ENCODE peak calls at places on chromosome 2, in nine cellular contexts. Z is mammary epithelial cell, C is lower lobe of right lung, K is kidney, D is adrenal gland, A is breast epithelium, B is SK-N-SH, Q is pancreas, J is cardiac muscle cell. U is an unnamed sample.

GRCh38 chr2:64923385-64923710 is 65.9 kb upstream of the SLC1A4 start:
- DNase-seq in Z (no peak), C (no peak), K (no peak), D (no peak), A (no peak), B (no peak), Q (no peak), J (no peak), U (no peak)

GRCh38 chr2:38147333-38148121 is 71.6 kb upstream of the CYP1B1 start:
- DNase-seq in Z (peak; percentile 78), C (no peak), K (no peak), D (no peak), A (no peak), B (no peak), Q (no peak), J (no peak), U (no peak)

GRCh38 chr2:97713296-97714083 is at the start of gene ZAP70:
- DNase-seq in Z (no peak), C (no peak), K (peak; percentile 76), D (no peak), A (no peak), B (no peak), Q (no peak), J (no peak), U (peak; percentile 5)

GRCh38 chr2:137096693-137097092 is 331.3 kb downstream of the THSD7B start:
- DNase-seq in Z (peak; percentile 2), C (no peak), K (no peak), D (no peak), A (no peak), B (no peak), Q (no peak), J (no peak), U (no peak)

GRCh38 chr2:152284398-152284797 is 50.6 kb upstream of the FMNL2 start:
- DNase-seq in Z (no peak), C (no peak), K (no peak), D (no peak), A (no peak), B (no peak), Q (no peak), J (peak; percentile 10), U (no peak)

GRCh38 chr2:20073462-20073861 is 22.0 kb upstream of the LAPTM4A start:
- DNase-seq in Z (no peak), C (no peak), K (no peak), D (no peak), A (no peak), B (no peak), Q (no peak), J (no peak), U (no peak)

GRCh38 chr2:228827056-228827455 is 444.0 kb downstream of the PID1 start:
- DNase-seq in Z (peak; percentile 9), C (no peak), K (no peak), D (no peak), A (no peak), B (peak; percentile 33), Q (no peak), J (no peak), U (no peak)

GRCh38 chr2:634041-634440 is 43.2 kb downstream of the TMEM18 start:
- DNase-seq in Z (no peak), C (no peak), K (no peak), D (no peak), A (no peak), B (no peak), Q (no peak), J (no peak), U (no peak)

GRCh38 chr2:127661072-127661618 is 14.2 kb downstream of the LIMS2 start:
- DNase-seq in Z (no peak), C (peak; percentile 18), K (no peak), D (no peak), A (no peak), B (no peak), Q (no peak), J (peak; percentile 62), U (no peak)

GRCh38 chr2:21715865-21716264 is 592.1 kb downstream of the TDRD15 start:
- DNase-seq in Z (no peak), C (no peak), K (no peak), D (no peak), A (no peak), B (no peak), Q (no peak), J (peak; percentile 77), U (no peak)

GRCh38 chr2:159971365-159972122 is 90.9 kb downstream of the PLA2R1 start:
- DNase-seq in Z (peak; percentile 55), C (no peak), K (no peak), D (no peak), A (no peak), B (no peak), Q (no peak), J (no peak), U (no peak)

GRCh38 chr2:101821059-101821805 is 123.7 kb downstream of the MAP4K4 start:
- DNase-seq in Z (no peak), C (no peak), K (no peak), D (no peak), A (no peak), B (no peak), Q (no peak), J (no peak), U (no peak)

GRCh38 chr2:101820519-101820918 is 123.0 kb downstream of the MAP4K4 start:
- DNase-seq in Z (peak; percentile 98), C (no peak), K (no peak), D (no peak), A (no peak), B (no peak), Q (no peak), J (peak; percentile 72), U (no peak)

GRCh38 chr2:101821828-101822458 is 124.4 kb downstream of the MAP4K4 start:
- DNase-seq in Z (no peak), C (no peak), K (no peak), D (no peak), A (no peak), B (no peak), Q (no peak), J (no peak), U (no peak)

GRCh38 chr2:101823849-101824248 is 126.3 kb downstream of the MAP4K4 start:
- DNase-seq in Z (peak; percentile 78), C (no peak), K (no peak), D (no peak), A (no peak), B (no peak), Q (no peak), J (no peak), U (no peak)

DNA sequence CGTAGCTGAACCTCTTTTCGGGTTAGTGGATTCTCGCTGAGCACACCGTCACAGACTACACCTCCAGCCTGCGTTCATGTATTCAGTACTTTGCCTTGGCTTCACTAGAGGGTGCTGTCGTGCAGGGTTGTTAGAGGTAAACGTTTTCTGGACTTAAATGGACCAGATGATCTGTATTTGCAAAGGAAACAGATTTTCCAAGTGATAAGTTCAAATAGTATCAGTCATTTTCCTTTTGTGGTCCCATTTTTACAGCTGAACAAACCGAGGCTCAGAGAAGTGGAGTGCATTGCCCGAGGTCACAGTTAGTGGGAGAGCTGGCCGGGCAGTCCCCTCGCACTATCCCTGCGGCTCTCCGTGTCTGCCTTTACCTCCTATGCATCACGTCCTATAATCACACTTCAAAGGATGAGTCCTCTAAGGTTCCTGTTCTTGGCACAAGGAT is 125.9 kb downstream of the MAP4K4 start:
- DNase-seq in Z (peak; percentile 75), C (no peak), K (no peak), D (peak; percentile 58), A (peak; percentile 57), B (no peak), Q (peak; percentile 57), J (peak; percentile 73), U (peak; percentile 40)
- TF ChIP-seq CTCF in Z (peak; percentile 79), C (peak; percentile 68), K (peak; percentile 67), D (peak; percentile 65), A (peak; percentile 58), B (peak; percentile 59), Q (peak; percentile 46), J (peak; percentile 73), U (peak; percentile 49)

GRCh38 chr2:9430316-9431293 is 7.2 kb downstream of the CPSF3 start:
- DNase-seq in Z (peak; percentile 16), C (no peak), K (no peak), D (no peak), A (no peak), B (no peak), Q (no peak), J (no peak), U (no peak)

GRCh38 chr2:9424447-9425164 is 1.2 kb downstream of the CPSF3 start:
- DNase-seq in Z (no peak), C (no peak), K (no peak), D (no peak), A (no peak), B (no peak), Q (no peak), J (no peak), U (no peak)

GRCh38 chr2:9434484-9434883 is 11.0 kb downstream of the CPSF3 start:
- DNase-seq in Z (no peak), C (no peak), K (no peak), D (no peak), A (no peak), B (no peak), Q (no peak), J (no peak), U (no peak)

GRCh38 chr2:9423922-9424272 is 443 bp downstream of the CPSF3 start:
- DNase-seq in Z (no peak), C (no peak), K (no peak), D (no peak), A (no peak), B (peak; percentile 37), Q (no peak), J (no peak), U (peak; percentile 29)

DNA sequence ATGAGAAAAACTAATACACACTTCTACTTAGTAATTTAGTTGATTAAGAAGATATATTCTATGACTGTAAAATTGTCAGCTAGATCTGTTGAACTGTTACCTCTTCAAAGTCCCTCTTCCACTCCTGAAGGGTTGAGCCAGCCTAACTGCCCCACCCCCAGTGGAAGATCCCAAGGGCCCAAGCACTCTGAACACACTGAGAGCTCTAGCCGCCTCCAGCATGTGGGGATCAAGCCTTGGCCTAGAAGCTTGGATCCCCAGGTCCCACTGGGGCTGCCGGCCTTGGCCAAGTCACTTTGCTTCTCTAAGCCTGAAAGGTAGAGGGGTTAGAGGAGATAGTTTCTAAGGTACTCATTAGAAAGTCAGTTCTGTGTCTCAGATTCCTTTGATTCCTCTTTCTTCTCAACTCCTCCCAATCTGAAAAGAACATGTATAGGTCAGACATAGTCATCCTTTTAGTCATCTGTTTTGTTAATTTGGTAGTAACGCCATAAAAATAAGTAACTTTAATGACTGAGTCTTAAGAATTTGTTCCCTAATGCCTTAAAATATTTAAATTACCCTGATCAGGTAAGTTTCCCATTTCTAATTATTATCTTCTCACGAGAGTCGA is 5.6 kb downstream of the CPSF3 start:
- DNase-seq in Z (peak; percentile 12), C (no peak), K (no peak), D (no peak), A (no peak), B (no peak), Q (no peak), J (no peak), U (no peak)
- H3K27ac ChIP-seq in Z (no peak overlapping the region), C (no peak overlapping the region), K (no peak overlapping the region), D (no peak overlapping the region), A (no peak overlapping the region), B (peak overlapping the region; percentile 71), Q (no peak overlapping the region), J (no peak overlapping the region), U (no peak overlapping the region)

GRCh38 chr2:68908392-68908970 is 37.3 kb upstream of the BMP10 start:
- DNase-seq in Z (peak; percentile 94), C (peak; percentile 80), K (peak; percentile 89), D (peak; percentile 76), A (peak; percentile 87), B (no peak), Q (peak; percentile 70), J (no peak), U (no peak)
- H3K4me3 ChIP-seq in Z (no peak overlapping the region), C (no peak overlapping the region), K (no peak overlapping the region), D (no peak overlapping the region), A (no peak overlapping the region), B (no peak overlapping the region), Q (no peak overlapping the region), J (no peak overlapping the region), U (no peak overlapping the region)

GRCh38 chr2:240989451-240990265 is 8.8 kb upstream of the SNED1 start:
- DNase-seq in Z (no peak), C (peak; percentile 63), K (peak; percentile 74), D (peak; percentile 31), A (no peak), B (no peak), Q (peak; percentile 22), J (no peak), U (peak; percentile 79)
- TF ChIP-seq CTCF in Z (no peak), C (peak; percentile 48), K (peak; percentile 39), D (no peak), A (no peak), B (peak; percentile 47), Q (no peak), J (peak; percentile 52), U (peak; percentile 93)

U was measured in WERI-Rb-1.